ENCODE peak calls at places on chromosomes 11 and 22, in eight cellular contexts. P, N, W, Y, F, X, H and T are unnamed samples.

GRCh38 chr22:35568751-35569725 is 28.4 kb downstream of the RASD2 start:
- DNase-seq in F (no peak), W (no peak), H (no peak), Y (no peak), X (no peak), N (no peak), P (peak), T (no peak)

GRCh38 chr22:45599836-45600577 is 71.6 kb upstream of the ATXN10 start:
- DNase-seq in N (no peak), F (no peak), H (no peak), Y (no peak), P (no peak), W (no peak), X (no peak), T (no peak)

GRCh38 chr11:72618801-72619200 is 55.4 kb downstream of the PDE2A start:
- DNase-seq in Y (no peak), W (no peak), N (no peak), H (peak), F (no peak), X (no peak), P (no peak), T (no peak)

GRCh38 chr11:77091146-77091940 is 11.3 kb upstream of the OMP start:
- DNase-seq in H (peak), N (peak), Y (peak), P (peak), W (peak), X (peak), F (peak), T (peak)

GRCh38 chr11:82732734-82733443 is 775 bp downstream of the FAM181B start:
- DNase-seq in W (no peak), Y (peak), N (no peak), F (no peak), X (no peak), H (no peak), P (no peak), T (no peak)

GRCh38 chr11:16153951-16154350 is 202.4 kb downstream of the SOX6 start:
- DNase-seq in N (no peak), F (no peak), H (no peak), Y (no peak), X (no peak), P (no peak), W (no peak), T (no peak)

GRCh38 chr11:10204021-10204420 is 90.0 kb downstream of the SBF2 start:
- DNase-seq in W (no peak), F (no peak), X (no peak), N (no peak), Y (no peak), P (no peak), H (no peak), T (no peak)

GRCh38 chr11:111526501-111526900 is 11.9 kb downstream of the HOATZ start:
- DNase-seq in W (no peak), Y (no peak), H (peak), X (no peak), F (no peak), P (no peak), N (no peak), T (no peak)

GRCh38 chr11:122202161-122202950 is 86.3 kb upstream of the BLID start:
- DNase-seq in F (peak), H (peak), X (no peak), P (peak), N (no peak), Y (peak), W (no peak), T (no peak)

GRCh38 chr11:83827940-83828554 is 541.9 kb upstream of the CCDC90B start:
- DNase-seq in N (no peak), W (no peak), P (peak), X (no peak), F (peak), H (peak), Y (no peak), T (no peak)

GRCh38 chr11:64934765-64935633 is 694 bp downstream of the GPHA2 start:
- DNase-seq in P (no peak), W (no peak), N (no peak), F (no peak), Y (no peak), H (no peak), X (no peak), T (no peak)

GRCh38 chr22:24416095-24416494 is 11.3 kb upstream of the ADORA2A start:
- DNase-seq in H (no peak), X (no peak), P (no peak), N (no peak), Y (no peak), F (no peak), W (no peak), T (no peak)

GRCh38 chr22:49021097-49021925 is 806.4 kb downstream of the BRD1 start:
- DNase-seq in X (no peak), Y (no peak), F (no peak), W (no peak), P (no peak), H (no peak), N (no peak), T (no peak)

GRCh38 chr11:9219572-9219971 is 45.6 kb downstream of the DENND5A start:
- DNase-seq in P (no peak), X (no peak), W (no peak), F (peak), Y (no peak), N (no peak), H (peak), T (no peak)

GRCh38 chr22:37459211-37459610 is 27.0 kb downstream of the MFNG start:
- DNase-seq in X (no peak), N (no peak), H (no peak), P (no peak), W (no peak), Y (no peak), F (no peak), T (no peak)

GRCh38 chr11:123173040-123173855 is 21.8 kb downstream of the CLMP start:
- DNase-seq in W (no peak), N (no peak), H (peak), P (peak), Y (no peak), F (peak), X (no peak), T (no peak)

GRCh38 chr11:77633856-77634425 is 3.7 kb downstream of the CLNS1A start:
- DNase-seq in W (no peak), P (no peak), Y (no peak), F (no peak), N (no peak), H (no peak), X (no peak), T (no peak)

GRCh38 chr22:49155039-49155808 is 672.4 kb downstream of the BRD1 start:
- DNase-seq in P (no peak), X (no peak), W (no peak), N (no peak), Y (no peak), F (no peak), H (no peak), T (no peak)

GRCh38 chr11:122248130-122248529 is 132.1 kb upstream of the BLID start:
- DNase-seq in N (no peak), W (no peak), P (no peak), X (no peak), F (no peak), Y (no peak), H (no peak), T (no peak)

GRCh38 chr11:126102436-126102894 is 39.8 kb upstream of the CDON start:
- DNase-seq in H (peak), F (peak), W (no peak), X (no peak), N (no peak), P (no peak), Y (no peak), T (no peak)

GRCh38 chr22:21042978-21043855 is 2.5 kb upstream of the LRRC74B start:
- DNase-seq in F (no peak), N (no peak), Y (no peak), W (no peak), H (peak), P (no peak), X (no peak), T (no peak)

GRCh38 chr22:42177891-42178336 is 47.3 kb upstream of the CYP2D6 start:
- DNase-seq in H (no peak), Y (no peak), N (no peak), X (no peak), P (no peak), W (no peak), F (no peak), T (no peak)

GRCh38 chr11:109086931-109087330 is 335.1 kb upstream of the C11orf87 start:
- DNase-seq in P (no peak), N (no peak), X (no peak), H (no peak), W (no peak), Y (no peak), F (no peak), T (no peak)

GRCh38 chr11:218815-219593 is 11.5 kb downstream of the RIC8A start:
- DNase-seq in F (no peak), H (no peak), P (no peak), Y (no peak), X (no peak), N (no peak), W (no peak), T (no peak)

GRCh38 chr22:24730864-24731263 is 43.7 kb downstream of the PIWIL3 start:
- DNase-seq in X (no peak), Y (no peak), W (no peak), P (no peak), F (no peak), H (no peak), N (no peak), T (no peak)

GRCh38 chr11:68083517-68083916 is 37.7 kb downstream of the CHKA start:
- DNase-seq in X (no peak), N (no peak), F (no peak), W (no peak), H (no peak), Y (no peak), P (no peak), T (no peak)

GRCh38 chr11:134802116-134802515 is 390.1 kb upstream of the B3GAT1 start:
- DNase-seq in H (no peak), X (no peak), Y (no peak), P (no peak), F (no peak), N (no peak), W (no peak), T (no peak)

GRCh38 chr22:27391092-27391770 is 410.3 kb downstream of the MN1 start:
- DNase-seq in N (no peak), W (no peak), Y (no peak), F (no peak), X (no peak), H (no peak), P (no peak), T (no peak)

GRCh38 chr22:38869663-38870062 is 2.4 kb downstream of the CBX6 start:
- DNase-seq in Y (no peak), F (no peak), W (no peak), X (no peak), N (no peak), P (no peak), H (no peak), T (no peak)

GRCh38 chr11:114785820-114786219 is 107.5 kb downstream of the NXPE2 start:
- DNase-seq in F (no peak), Y (no peak), P (no peak), N (no peak), X (no peak), H (no peak), W (no peak), T (no peak)

GRCh38 chr11:9489366-9489765 is 28.6 kb downstream of the ZNF143 start:
- DNase-seq in Y (no peak), F (no peak), P (no peak), X (no peak), H (no peak), N (no peak), W (no peak), T (no peak)

GRCh38 chr22:41425704-41426365 is 20.8 kb downstream of the TOB2 start:
- DNase-seq in N (no peak), P (no peak), F (no peak), X (no peak), Y (no peak), W (no peak), H (no peak), T (no peak)

GRCh38 chr11:20368441-20368840 is 4.9 kb downstream of the HTATIP2 start:
- DNase-seq in H (no peak), W (no peak), N (no peak), X (no peak), P (no peak), Y (no peak), F (peak), T (no peak)

GRCh38 chr11:83122766-83123165 is 34.2 kb upstream of the PCF11 start:
- DNase-seq in W (no peak), H (no peak), N (no peak), F (no peak), Y (no peak), X (no peak), P (no peak), T (no peak)

GRCh38 chr11:7965386-7965785 is at the start of gene NLRP10:
- DNase-seq in X (no peak), P (no peak), W (no peak), H (peak), Y (no peak), N (no peak), F (no peak), T (no peak)